ENCODE peak calls at places on chromosome 4, in nine cellular contexts. One of them, this sample, is unnamed. For H3K4me1, the result is how much of the 10 kb centered on the place peaks cover.

GRCh38 chr4:8158710-8159521 is at the start of gene ABLIM2:
- DNase-seq in neuronal stem cell: peak
- DNase-seq in tibial artery: peak
- DNase-seq in tibial nerve: peak
- DNase-seq in right lobe of liver: peak
- DNase-seq in lower lobe of right lung: peak
- DNase-seq in A549: peak
- DNase-seq in heart right ventricle: peak
- DNase-seq in PC-9: peak
- DNase-seq in this sample: peak

GRCh38 chr4:40446785-40447184 is 111.7 kb downstream of the CHRNA9 start:
- DNase-seq in PC-9: no peak
- DNase-seq in tibial nerve: no peak
- DNase-seq in A549: no peak
- DNase-seq in neuronal stem cell: no peak
- DNase-seq in lower lobe of right lung: no peak
- DNase-seq in right lobe of liver: no peak
- DNase-seq in tibial artery: no peak
- DNase-seq in heart right ventricle: no peak
- DNase-seq in this sample: no peak

GRCh38 chr4:242121-242848 is 63.0 kb downstream of the ZNF732 start:
- DNase-seq in heart right ventricle: peak
- DNase-seq in A549: no peak
- DNase-seq in tibial nerve: peak
- DNase-seq in right lobe of liver: peak
- DNase-seq in lower lobe of right lung: peak
- DNase-seq in tibial artery: peak
- DNase-seq in neuronal stem cell: no peak
- DNase-seq in PC-9: peak
- DNase-seq in this sample: peak

GRCh38 chr4:47410271-47410670 is 53.2 kb downstream of the COMMD8 start:
- DNase-seq in A549: no peak
- DNase-seq in right lobe of liver: no peak
- DNase-seq in lower lobe of right lung: no peak
- DNase-seq in neuronal stem cell: no peak
- DNase-seq in tibial artery: no peak
- DNase-seq in PC-9: no peak
- DNase-seq in tibial nerve: no peak
- DNase-seq in heart right ventricle: no peak
- DNase-seq in this sample: no peak

GRCh38 chr4:113646456-113646809 is 115.1 kb downstream of the CAMK2D start:
- DNase-seq in tibial nerve: no peak
- DNase-seq in PC-9: peak
- DNase-seq in lower lobe of right lung: no peak
- DNase-seq in A549: peak
- DNase-seq in neuronal stem cell: peak
- DNase-seq in tibial artery: no peak
- DNase-seq in heart right ventricle: no peak
- DNase-seq in right lobe of liver: no peak
- DNase-seq in this sample: no peak

GRCh38 chr4:85798011-85798770 is 323.2 kb downstream of the ARHGAP24 start:
- DNase-seq in A549: no peak
- DNase-seq in tibial nerve: no peak
- DNase-seq in tibial artery: no peak
- DNase-seq in heart right ventricle: no peak
- DNase-seq in lower lobe of right lung: no peak
- DNase-seq in neuronal stem cell: no peak
- DNase-seq in right lobe of liver: no peak
- DNase-seq in PC-9: no peak
- DNase-seq in this sample: no peak

GRCh38 chr4:170414961-170415360 is 325.2 kb upstream of the AADAT start:
- DNase-seq in A549: no peak
- DNase-seq in tibial nerve: no peak
- DNase-seq in PC-9: no peak
- DNase-seq in tibial artery: no peak
- DNase-seq in neuronal stem cell: no peak
- DNase-seq in right lobe of liver: no peak
- DNase-seq in lower lobe of right lung: no peak
- DNase-seq in heart right ventricle: no peak
- DNase-seq in this sample: no peak

GRCh38 chr4:150789864-150790263 is 207.9 kb downstream of the MAB21L2 start:
- DNase-seq in A549: no peak
- DNase-seq in lower lobe of right lung: no peak
- DNase-seq in neuronal stem cell: no peak
- DNase-seq in tibial nerve: no peak
- DNase-seq in PC-9: no peak
- DNase-seq in right lobe of liver: no peak
- DNase-seq in heart right ventricle: no peak
- DNase-seq in tibial artery: no peak
- DNase-seq in this sample: no peak

GRCh38 chr4:2059034-2059725 is at the start of gene NAT8L:
- DNase-seq in tibial nerve: no peak
- DNase-seq in lower lobe of right lung: peak
- DNase-seq in heart right ventricle: no peak
- DNase-seq in PC-9: no peak
- DNase-seq in right lobe of liver: no peak
- DNase-seq in neuronal stem cell: no peak
- DNase-seq in A549: peak
- DNase-seq in tibial artery: no peak
- DNase-seq in this sample: no peak

GRCh38 chr4:128163177-128164117 is 102.3 kb downstream of the LARP1B start:
- DNase-seq in tibial nerve: no peak
- DNase-seq in right lobe of liver: no peak
- DNase-seq in neuronal stem cell: no peak
- DNase-seq in PC-9: no peak
- DNase-seq in tibial artery: no peak
- DNase-seq in lower lobe of right lung: no peak
- DNase-seq in heart right ventricle: no peak
- DNase-seq in A549: peak
- DNase-seq in this sample: no peak

GRCh38 chr4:1539859-1540600 is 133.8 kb upstream of the NKX1-1 start:
- DNase-seq in right lobe of liver: no peak
- DNase-seq in lower lobe of right lung: no peak
- DNase-seq in tibial artery: no peak
- DNase-seq in A549: no peak
- DNase-seq in neuronal stem cell: no peak
- DNase-seq in tibial nerve: no peak
- DNase-seq in PC-9: no peak
- DNase-seq in heart right ventricle: no peak
- DNase-seq in this sample: peak

GRCh38 chr4:19213388-19213787 is 1038.3 kb upstream of the SLIT2 start:
- DNase-seq in heart right ventricle: no peak
- DNase-seq in A549: no peak
- DNase-seq in lower lobe of right lung: no peak
- DNase-seq in neuronal stem cell: peak
- DNase-seq in right lobe of liver: no peak
- DNase-seq in PC-9: no peak
- DNase-seq in tibial nerve: no peak
- DNase-seq in tibial artery: no peak
- DNase-seq in this sample: no peak

GRCh38 chr4:2366252-2367192 is 51.9 kb downstream of the ZFYVE28 start:
- DNase-seq in heart right ventricle: no peak
- DNase-seq in PC-9: no peak
- DNase-seq in A549: no peak
- DNase-seq in lower lobe of right lung: peak
- DNase-seq in tibial artery: no peak
- DNase-seq in neuronal stem cell: no peak
- DNase-seq in tibial nerve: no peak
- DNase-seq in right lobe of liver: no peak
- DNase-seq in this sample: peak

GRCh38 chr4:36209941-36210663 is 34.2 kb downstream of the ARAP2 start:
- DNase-seq in heart right ventricle: no peak
- DNase-seq in right lobe of liver: no peak
- DNase-seq in PC-9: no peak
- DNase-seq in A549: no peak
- DNase-seq in tibial artery: no peak
- DNase-seq in tibial nerve: no peak
- DNase-seq in neuronal stem cell: no peak
- DNase-seq in lower lobe of right lung: no peak
- DNase-seq in this sample: no peak

GRCh38 chr4:36215627-36216026 is 28.7 kb downstream of the ARAP2 start:
- DNase-seq in tibial nerve: no peak
- DNase-seq in neuronal stem cell: no peak
- DNase-seq in tibial artery: no peak
- DNase-seq in PC-9: no peak
- DNase-seq in right lobe of liver: no peak
- DNase-seq in heart right ventricle: no peak
- DNase-seq in lower lobe of right lung: no peak
- DNase-seq in A549: no peak
- DNase-seq in this sample: no peak

GRCh38 chr4:36218121-36218520 is 26.2 kb downstream of the ARAP2 start:
- DNase-seq in lower lobe of right lung: no peak
- DNase-seq in A549: no peak
- DNase-seq in heart right ventricle: no peak
- DNase-seq in right lobe of liver: no peak
- DNase-seq in PC-9: no peak
- DNase-seq in neuronal stem cell: no peak
- DNase-seq in tibial artery: no peak
- DNase-seq in tibial nerve: no peak
- DNase-seq in this sample: no peak

GRCh38 chr4:36214735-36215485 is 29.4 kb downstream of the ARAP2 start:
- DNase-seq in PC-9: no peak
- DNase-seq in heart right ventricle: no peak
- DNase-seq in neuronal stem cell: no peak
- DNase-seq in right lobe of liver: no peak
- DNase-seq in tibial artery: no peak
- DNase-seq in lower lobe of right lung: no peak
- DNase-seq in tibial nerve: no peak
- DNase-seq in A549: no peak
- DNase-seq in this sample: no peak

DNA sequence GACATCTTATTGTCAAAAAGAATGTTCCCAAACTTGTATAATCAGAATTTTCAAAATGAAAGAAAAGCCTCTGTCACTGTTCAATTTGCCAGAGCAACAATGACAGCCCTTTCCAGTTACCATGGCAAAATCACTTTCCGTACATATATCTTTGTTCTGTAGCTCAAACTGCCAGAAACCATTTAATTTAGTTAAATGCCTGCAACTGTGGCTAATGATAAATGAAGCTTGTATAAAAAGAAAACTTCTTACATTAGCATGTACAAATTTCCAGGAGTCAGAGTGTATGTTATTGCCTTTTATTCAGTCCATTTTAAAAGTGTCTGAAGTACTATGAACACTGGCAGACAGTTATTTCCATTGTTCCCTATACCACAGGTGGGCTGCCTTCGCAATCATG is 30.4 kb downstream of the ARAP2 start:
- DNase-seq in right lobe of liver: no peak
- DNase-seq in tibial artery: no peak
- DNase-seq in lower lobe of right lung: no peak
- DNase-seq in neuronal stem cell: no peak
- DNase-seq in heart right ventricle: no peak
- DNase-seq in tibial nerve: no peak
- DNase-seq in PC-9: no peak
- DNase-seq in A549: no peak
- DNase-seq in this sample: no peak
- H3K27ac ChIP-seq in right lobe of liver: no peak
- H3K27ac ChIP-seq in tibial artery: no peak
- H3K27ac ChIP-seq in lower lobe of right lung: no peak
- H3K27ac ChIP-seq in neuronal stem cell: no peak
- H3K27ac ChIP-seq in heart right ventricle: no peak
- H3K27ac ChIP-seq in tibial nerve: no peak
- H3K27ac ChIP-seq in PC-9: no peak
- H3K27ac ChIP-seq in A549: no peak
- H3K27ac ChIP-seq in this sample: no peak

GRCh38 chr4:177323416-177323815 is 13.7 kb downstream of the NEIL3 start:
- DNase-seq in right lobe of liver: no peak
- DNase-seq in tibial nerve: no peak
- DNase-seq in PC-9: no peak
- DNase-seq in A549: no peak
- DNase-seq in lower lobe of right lung: no peak
- DNase-seq in tibial artery: no peak
- DNase-seq in heart right ventricle: no peak
- DNase-seq in neuronal stem cell: no peak
- DNase-seq in this sample: no peak
- H3K4me1 ChIP-seq in right lobe of liver: under half
- H3K4me1 ChIP-seq in tibial nerve: under half
- H3K4me1 ChIP-seq in PC-9: under half
- H3K4me1 ChIP-seq in A549: half or more
- H3K4me1 ChIP-seq in lower lobe of right lung: under half
- H3K4me1 ChIP-seq in tibial artery: under half
- H3K4me1 ChIP-seq in heart right ventricle: under half
- H3K4me1 ChIP-seq in neuronal stem cell: under half
- H3K4me1 ChIP-seq in this sample: under half

GRCh38 chr4:145921231-145921630 is 17.4 kb downstream of the ZNF827 start:
- DNase-seq in heart right ventricle: no peak
- DNase-seq in PC-9: no peak
- DNase-seq in A549: no peak
- DNase-seq in right lobe of liver: no peak
- DNase-seq in lower lobe of right lung: no peak
- DNase-seq in neuronal stem cell: no peak
- DNase-seq in tibial artery: no peak
- DNase-seq in tibial nerve: no peak
- DNase-seq in this sample: no peak

DNA sequence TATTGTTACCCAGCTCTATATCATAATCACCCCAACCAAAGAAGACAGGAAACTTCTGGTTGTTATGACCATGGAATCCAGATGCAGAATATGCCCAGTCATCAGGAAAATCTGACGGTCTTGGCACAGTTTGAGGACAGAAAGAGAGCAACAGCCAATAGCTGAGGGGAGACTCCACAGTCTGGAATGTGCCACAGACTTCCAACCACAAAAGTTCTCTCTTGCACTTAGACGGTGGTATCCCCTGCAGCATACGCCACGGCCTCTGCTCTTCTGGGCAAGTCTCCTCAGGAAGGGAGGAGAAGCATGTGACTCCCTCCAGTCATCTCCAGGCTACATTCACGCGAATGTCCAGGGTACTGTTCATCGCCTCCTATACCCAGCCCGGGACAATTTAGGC is 18.4 kb downstream of the ZNF827 start:
- DNase-seq in tibial artery: no peak
- DNase-seq in PC-9: no peak
- DNase-seq in tibial nerve: no peak
- DNase-seq in lower lobe of right lung: no peak
- DNase-seq in right lobe of liver: no peak
- DNase-seq in neuronal stem cell: no peak
- DNase-seq in heart right ventricle: no peak
- DNase-seq in A549: no peak
- DNase-seq in this sample: no peak
- H3K27ac ChIP-seq in tibial artery: peak
- H3K27ac ChIP-seq in PC-9: no peak
- H3K27ac ChIP-seq in tibial nerve: no peak
- H3K27ac ChIP-seq in lower lobe of right lung: no peak
- H3K27ac ChIP-seq in right lobe of liver: no peak
- H3K27ac ChIP-seq in neuronal stem cell: no peak
- H3K27ac ChIP-seq in heart right ventricle: no peak
- H3K27ac ChIP-seq in A549: no peak
- H3K27ac ChIP-seq in this sample: peak

DNA sequence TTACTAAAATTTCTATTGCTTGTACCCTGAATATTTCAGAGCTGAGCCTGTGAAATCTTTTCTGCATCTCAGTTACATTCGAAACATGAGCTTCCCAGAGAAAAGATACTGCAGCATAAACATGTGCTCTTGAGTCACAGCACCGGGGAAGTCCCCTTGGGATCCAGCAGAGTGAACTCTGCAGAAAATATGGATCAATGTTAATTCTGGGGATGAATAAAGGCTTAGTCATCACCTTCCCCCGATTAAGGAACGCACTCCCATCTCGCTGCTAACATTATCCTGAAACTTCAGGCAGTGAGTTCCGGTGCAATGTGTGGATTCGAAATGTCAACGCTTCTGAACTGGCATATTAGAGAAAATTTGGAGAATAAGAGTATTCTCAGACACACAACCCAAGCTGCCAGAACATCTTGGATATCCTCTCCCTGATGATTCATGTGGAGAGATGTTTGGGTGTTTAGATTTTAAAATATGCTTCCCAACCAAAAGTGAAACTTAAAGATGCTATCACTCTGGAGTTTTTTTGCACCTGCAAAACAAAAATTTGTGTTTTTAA is 90.8 kb downstream of the IRF2 start:
- DNase-seq in tibial artery: peak
- DNase-seq in neuronal stem cell: no peak
- DNase-seq in A549: peak
- DNase-seq in right lobe of liver: peak
- DNase-seq in PC-9: peak
- DNase-seq in heart right ventricle: no peak
- DNase-seq in tibial nerve: peak
- DNase-seq in lower lobe of right lung: no peak
- DNase-seq in this sample: peak
- H3K4me1 ChIP-seq in tibial artery: under half
- H3K4me1 ChIP-seq in neuronal stem cell: under half
- H3K4me1 ChIP-seq in A549: under half
- H3K4me1 ChIP-seq in right lobe of liver: under half
- H3K4me1 ChIP-seq in PC-9: under half
- H3K4me1 ChIP-seq in heart right ventricle: under half
- H3K4me1 ChIP-seq in tibial nerve: under half
- H3K4me1 ChIP-seq in lower lobe of right lung: under half
- H3K4me1 ChIP-seq in this sample: under half